ENCODE peak calls at places on chromosomes 12 and 14, in four cellular contexts. R, V, Z and S are unnamed samples.

GRCh38 chr12:110379201-110379600 is 24.3 kb downstream of the ANAPC7 start:
- DNase-seq in R (no peak), V (no peak), Z (no peak), S (no peak)

GRCh38 chr12:13454991-13455696 is 258.6 kb downstream of the EMP1 start:
- DNase-seq in R (no peak), V (no peak), Z (no peak), S (no peak)

GRCh38 chr12:107490000-107490399 is 195.6 kb upstream of the PWP1 start:
- DNase-seq in R (no peak), V (no peak), Z (no peak), S (no peak)

GRCh38 chr14:23321572-23322547 is 603 bp downstream of the PABPN1 start:
- DNase-seq in R (peak; percentile 15), V (peak; percentile 41), Z (no peak), S (peak; percentile 36)

GRCh38 chr12:97288526-97288925 is 174.1 kb upstream of the RMST start:
- DNase-seq in R (no peak), V (no peak), Z (no peak), S (no peak)

GRCh38 chr12:25052191-25053020 is 103.5 kb upstream of the BCAT1 start:
- DNase-seq in R (no peak), V (no peak), Z (no peak), S (no peak)

GRCh38 chr12:111024205-111024794 is 103.9 kb upstream of the MYL2 start:
- DNase-seq in R (peak; percentile 62), V (peak; percentile 9), Z (no peak), S (peak; percentile 48)

GRCh38 chr14:101461891-101462290 is 99.4 kb upstream of the DIO3 start:
- DNase-seq in R (no peak), V (no peak), Z (no peak), S (no peak)

GRCh38 chr12:29552324-29552927 is 54.9 kb upstream of the OVCH1 start:
- DNase-seq in R (no peak), V (peak; percentile 71), Z (no peak), S (peak; percentile 65)

GRCh38 chr14:55773984-55774581 is 194.1 kb downstream of the KTN1 start:
- DNase-seq in R (no peak), V (no peak), Z (no peak), S (no peak)

GRCh38 chr12:83477289-83477688 is 790.6 kb downstream of the TMTC2 start:
- DNase-seq in R (no peak), V (no peak), Z (no peak), S (no peak)

GRCh38 chr12:58419905-58420304 is 478.5 kb downstream of the ATP23 start:
- DNase-seq in R (no peak), V (no peak), Z (no peak), S (no peak)

GRCh38 chr14:97180304-97181200 is 383.4 kb downstream of the VRK1 start:
- DNase-seq in R (peak; percentile 31), V (no peak), Z (peak; percentile 37), S (peak; percentile 45)

GRCh38 chr12:62335801-62336200 is 75.6 kb downstream of the USP15 start:
- DNase-seq in R (no peak), V (no peak), Z (no peak), S (no peak)

GRCh38 chr14:69671365-69672050 is 60.1 kb downstream of the SUSD6 start:
- DNase-seq in R (no peak), V (no peak), Z (no peak), S (no peak)

GRCh38 chr12:94073441-94074051 is 74.8 kb upstream of the PLXNC1 start:
- DNase-seq in R (no peak), V (peak; percentile 14), Z (no peak), S (no peak)

GRCh38 chr12:100234591-100235304 is 32.1 kb downstream of the DEPDC4 start:
- DNase-seq in R (peak; percentile 41), V (peak; percentile 85), Z (no peak), S (peak; percentile 53)